ENCODE peak calls at places on chromosomes 6 and 20, in five cellular contexts. One of them, this sample, is unnamed. For H3K4me1, the result is how much of the 10 kb centered on the place peaks cover.

GRCh38 chr6:40586800-40587201 is 363 bp downstream of the LRFN2 start:
- DNase-seq in aorta: no peak
- DNase-seq in stomach: peak
- DNase-seq in adrenal gland: peak
- DNase-seq in endothelial cell of umbilical vein: no peak
- DNase-seq in this sample: no peak

GRCh38 chr20:23047738-23048214 is 1.7 kb downstream of the THBD start:
- DNase-seq in aorta: peak
- DNase-seq in stomach: peak
- DNase-seq in adrenal gland: peak
- DNase-seq in endothelial cell of umbilical vein: peak
- DNase-seq in this sample: no peak

GRCh38 chr6:20235041-20235440 is 22.8 kb upstream of the MBOAT1 start:
- DNase-seq in aorta: no peak
- DNase-seq in stomach: no peak
- DNase-seq in adrenal gland: no peak
- DNase-seq in endothelial cell of umbilical vein: no peak
- DNase-seq in this sample: no peak

GRCh38 chr6:153994811-153995210 is 44.2 kb upstream of the OPRM1 start:
- DNase-seq in aorta: no peak
- DNase-seq in stomach: no peak
- DNase-seq in adrenal gland: no peak
- DNase-seq in endothelial cell of umbilical vein: no peak
- DNase-seq in this sample: no peak

GRCh38 chr20:52945862-52946522 is 26.2 kb upstream of the TSHZ2 start:
- DNase-seq in aorta: no peak
- DNase-seq in stomach: no peak
- DNase-seq in adrenal gland: no peak
- DNase-seq in endothelial cell of umbilical vein: no peak
- DNase-seq in this sample: no peak

GRCh38 chr6:40755046-40755681 is 168.0 kb upstream of the LRFN2 start:
- DNase-seq in aorta: no peak
- DNase-seq in stomach: no peak
- DNase-seq in adrenal gland: no peak
- DNase-seq in endothelial cell of umbilical vein: no peak
- DNase-seq in this sample: no peak

GRCh38 chr6:21653902-21654301 is 60.4 kb downstream of the SOX4 start:
- DNase-seq in aorta: no peak
- DNase-seq in stomach: no peak
- DNase-seq in adrenal gland: no peak
- DNase-seq in endothelial cell of umbilical vein: no peak
- DNase-seq in this sample: peak

GRCh38 chr6:15352884-15353283 is 107.0 kb downstream of the JARID2 start:
- DNase-seq in aorta: no peak
- DNase-seq in stomach: no peak
- DNase-seq in adrenal gland: no peak
- DNase-seq in endothelial cell of umbilical vein: no peak
- DNase-seq in this sample: no peak

GRCh38 chr6:165913676-165914570 is 250.9 kb upstream of the PDE10A start:
- DNase-seq in aorta: no peak
- DNase-seq in stomach: no peak
- DNase-seq in adrenal gland: no peak
- DNase-seq in endothelial cell of umbilical vein: no peak
- DNase-seq in this sample: no peak

GRCh38 chr20:63618291-63618980 is 8.5 kb downstream of the GMEB2 start:
- DNase-seq in aorta: no peak
- DNase-seq in stomach: no peak
- DNase-seq in adrenal gland: no peak
- DNase-seq in endothelial cell of umbilical vein: no peak
- DNase-seq in this sample: no peak

DNA sequence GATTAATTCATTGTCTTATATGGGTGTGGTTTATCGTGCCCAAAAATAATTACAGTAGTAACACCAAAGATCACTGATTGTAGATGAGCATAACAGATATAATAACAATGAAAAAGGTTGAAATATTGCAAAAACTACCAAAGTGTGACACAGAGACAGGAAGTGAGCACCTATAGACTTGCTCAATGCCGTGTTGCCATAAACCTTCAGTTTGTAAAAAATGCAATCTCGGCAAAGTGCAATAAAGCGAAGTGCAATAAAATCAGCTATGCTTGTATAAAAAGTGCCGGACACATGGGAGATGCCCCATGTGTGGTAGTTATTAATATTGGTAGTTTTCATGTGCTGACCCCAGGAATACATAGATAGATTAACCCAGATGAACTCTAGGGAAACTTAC is 192.6 kb downstream of the NRN1 start:
- DNase-seq in aorta: no peak
- DNase-seq in stomach: no peak
- DNase-seq in adrenal gland: no peak
- DNase-seq in endothelial cell of umbilical vein: no peak
- DNase-seq in this sample: no peak
- H3K4me3 ChIP-seq in aorta: no peak
- H3K4me3 ChIP-seq in stomach: no peak
- H3K4me3 ChIP-seq in adrenal gland: no peak
- H3K4me3 ChIP-seq in endothelial cell of umbilical vein: no peak
- H3K4me3 ChIP-seq in this sample: no peak

GRCh38 chr6:37922563-37922962 is 103.0 kb downstream of the ZFAND3 start:
- DNase-seq in aorta: no peak
- DNase-seq in stomach: no peak
- DNase-seq in adrenal gland: no peak
- DNase-seq in endothelial cell of umbilical vein: no peak
- DNase-seq in this sample: no peak

GRCh38 chr6:37920667-37921066 is 101.1 kb downstream of the ZFAND3 start:
- DNase-seq in aorta: no peak
- DNase-seq in stomach: no peak
- DNase-seq in adrenal gland: no peak
- DNase-seq in endothelial cell of umbilical vein: no peak
- DNase-seq in this sample: no peak

GRCh38 chr6:37916675-37917074 is 97.1 kb downstream of the ZFAND3 start:
- DNase-seq in aorta: no peak
- DNase-seq in stomach: no peak
- DNase-seq in adrenal gland: no peak
- DNase-seq in endothelial cell of umbilical vein: no peak
- DNase-seq in this sample: no peak

GRCh38 chr6:37917568-37917967 is 98.0 kb downstream of the ZFAND3 start:
- DNase-seq in aorta: no peak
- DNase-seq in stomach: no peak
- DNase-seq in adrenal gland: no peak
- DNase-seq in endothelial cell of umbilical vein: no peak
- DNase-seq in this sample: no peak

DNA sequence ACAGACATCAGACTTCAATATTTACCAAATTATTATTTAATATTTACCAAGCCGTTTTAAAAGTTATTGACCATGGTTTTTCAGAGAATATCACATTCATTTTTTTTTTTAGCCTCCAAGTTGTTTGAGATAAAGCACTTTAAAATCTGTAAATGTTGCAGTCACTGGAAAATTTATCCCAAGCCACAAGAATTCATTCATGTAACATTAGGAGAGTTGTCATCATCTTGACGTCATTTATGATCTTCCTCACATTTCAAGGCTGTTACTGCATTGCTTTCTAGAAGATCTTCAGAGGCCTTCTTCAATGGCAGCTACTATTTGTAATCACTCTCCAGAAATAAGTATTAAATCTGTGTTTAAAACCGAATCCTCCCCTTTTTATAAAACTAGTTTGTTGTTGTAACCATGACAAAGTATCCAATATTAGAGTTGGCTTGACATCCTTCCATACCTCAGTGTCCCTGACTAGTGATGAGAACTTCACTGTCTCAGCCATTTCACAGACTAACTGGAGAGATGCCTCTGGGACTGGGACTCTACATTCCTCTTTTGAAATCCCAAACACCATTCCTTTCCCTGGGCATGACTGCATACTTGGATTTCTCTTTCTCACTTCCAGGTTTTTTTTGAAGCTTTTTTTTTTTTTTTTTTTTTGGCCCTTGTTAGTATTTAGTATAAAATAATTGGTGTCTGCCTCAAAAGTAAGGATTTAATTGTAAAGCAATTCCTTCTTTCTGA is 100.1 kb downstream of the ZFAND3 start:
- DNase-seq in aorta: no peak
- DNase-seq in stomach: no peak
- DNase-seq in adrenal gland: no peak
- DNase-seq in endothelial cell of umbilical vein: no peak
- DNase-seq in this sample: no peak
- H3K4me1 ChIP-seq in aorta: under half
- H3K4me1 ChIP-seq in stomach: under half
- H3K4me1 ChIP-seq in adrenal gland: under half
- H3K4me1 ChIP-seq in endothelial cell of umbilical vein: under half
- H3K4me1 ChIP-seq in this sample: under half

DNA sequence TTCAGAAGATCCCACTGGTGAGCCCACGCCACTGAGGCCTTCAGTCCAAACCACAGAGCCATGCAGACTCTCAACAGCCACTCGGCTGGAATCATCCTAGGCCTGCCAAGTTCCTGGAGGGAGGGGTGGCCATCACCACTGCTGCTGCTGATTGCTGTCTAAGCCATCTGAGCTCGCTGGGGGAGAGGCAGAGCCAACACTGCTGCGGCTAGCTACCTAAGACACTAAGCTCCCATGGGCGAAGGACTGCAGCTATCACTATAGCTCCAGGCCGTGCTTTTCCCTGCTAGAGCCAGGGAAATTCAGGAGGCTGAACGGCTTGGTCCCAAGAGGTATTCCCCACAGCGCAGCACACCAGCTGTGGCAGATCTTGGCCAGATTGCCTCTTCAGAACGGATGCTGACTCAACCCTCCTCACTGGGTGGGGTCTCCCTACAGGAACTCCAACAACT is 73.6 kb downstream of the TBC1D32 start:
- DNase-seq in aorta: no peak
- DNase-seq in stomach: no peak
- DNase-seq in adrenal gland: no peak
- DNase-seq in endothelial cell of umbilical vein: peak
- DNase-seq in this sample: no peak
- H3K27ac ChIP-seq in aorta: no peak
- H3K27ac ChIP-seq in stomach: no peak
- H3K27ac ChIP-seq in adrenal gland: no peak
- H3K27ac ChIP-seq in endothelial cell of umbilical vein: no peak
- H3K27ac ChIP-seq in this sample: no peak

GRCh38 chr6:89034586-89035251 is 45.8 kb upstream of the PNRC1 start:
- DNase-seq in aorta: no peak
- DNase-seq in stomach: no peak
- DNase-seq in adrenal gland: peak
- DNase-seq in endothelial cell of umbilical vein: no peak
- DNase-seq in this sample: no peak

GRCh38 chr6:89032599-89032998 is 48.0 kb upstream of the PNRC1 start:
- DNase-seq in aorta: no peak
- DNase-seq in stomach: no peak
- DNase-seq in adrenal gland: no peak
- DNase-seq in endothelial cell of umbilical vein: no peak
- DNase-seq in this sample: no peak

GRCh38 chr6:89037156-89037900 is 43.2 kb upstream of the PNRC1 start:
- DNase-seq in aorta: no peak
- DNase-seq in stomach: no peak
- DNase-seq in adrenal gland: no peak
- DNase-seq in endothelial cell of umbilical vein: no peak
- DNase-seq in this sample: no peak

GRCh38 chr6:89035252-89036106 is 45.1 kb upstream of the PNRC1 start:
- DNase-seq in aorta: peak
- DNase-seq in stomach: peak
- DNase-seq in adrenal gland: peak
- DNase-seq in endothelial cell of umbilical vein: peak
- DNase-seq in this sample: no peak
- H3K4me3 ChIP-seq in aorta: no peak
- H3K4me3 ChIP-seq in stomach: no peak
- H3K4me3 ChIP-seq in adrenal gland: no peak
- H3K4me3 ChIP-seq in endothelial cell of umbilical vein: no peak
- H3K4me3 ChIP-seq in this sample: no peak

DNA sequence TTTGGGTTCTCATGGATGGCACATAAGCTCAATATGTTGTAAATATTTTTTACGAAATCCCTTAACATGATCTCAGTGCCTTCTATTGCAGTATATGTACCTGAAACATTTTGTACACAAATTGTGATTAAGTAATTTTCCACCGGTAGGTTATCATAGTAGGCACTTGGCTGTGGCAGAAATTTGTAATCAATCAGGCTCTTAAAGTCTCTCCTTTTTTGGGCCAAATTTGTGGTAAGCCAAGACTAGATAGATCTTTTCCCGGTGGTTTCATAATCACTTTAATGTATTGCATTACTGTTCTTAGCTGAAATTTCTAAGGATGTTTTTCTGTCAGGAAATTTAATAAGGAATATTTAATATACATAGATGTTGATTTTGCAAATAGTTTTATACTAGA is 3.1 kb downstream of the PCMT1 start:
- DNase-seq in aorta: no peak
- DNase-seq in stomach: no peak
- DNase-seq in adrenal gland: no peak
- DNase-seq in endothelial cell of umbilical vein: no peak
- DNase-seq in this sample: no peak
- H3K4me1 ChIP-seq in aorta: under half
- H3K4me1 ChIP-seq in stomach: under half
- H3K4me1 ChIP-seq in adrenal gland: under half
- H3K4me1 ChIP-seq in endothelial cell of umbilical vein: under half
- H3K4me1 ChIP-seq in this sample: under half

GRCh38 chr20:1471242-1471641 is 4.6 kb upstream of the NSFL1C start:
- DNase-seq in aorta: no peak
- DNase-seq in stomach: no peak
- DNase-seq in adrenal gland: no peak
- DNase-seq in endothelial cell of umbilical vein: no peak
- DNase-seq in this sample: no peak

GRCh38 chr20:1468117-1468624 is 1.5 kb upstream of the NSFL1C start:
- DNase-seq in aorta: no peak
- DNase-seq in stomach: no peak
- DNase-seq in adrenal gland: peak
- DNase-seq in endothelial cell of umbilical vein: no peak
- DNase-seq in this sample: no peak

GRCh38 chr20:1467355-1468116 is 887 bp upstream of the NSFL1C start:
- DNase-seq in aorta: no peak
- DNase-seq in stomach: peak
- DNase-seq in adrenal gland: peak
- DNase-seq in endothelial cell of umbilical vein: no peak
- DNase-seq in this sample: no peak

GRCh38 chr20:1469306-1469905 is 2.8 kb upstream of the NSFL1C start:
- DNase-seq in aorta: no peak
- DNase-seq in stomach: no peak
- DNase-seq in adrenal gland: peak
- DNase-seq in endothelial cell of umbilical vein: no peak
- DNase-seq in this sample: no peak

GRCh38 chr20:1469925-1470571 is 3.4 kb upstream of the NSFL1C start:
- DNase-seq in aorta: peak
- DNase-seq in stomach: peak
- DNase-seq in adrenal gland: peak
- DNase-seq in endothelial cell of umbilical vein: peak
- DNase-seq in this sample: peak
- H3K27ac ChIP-seq in aorta: no peak
- H3K27ac ChIP-seq in stomach: peak
- H3K27ac ChIP-seq in adrenal gland: no peak
- H3K27ac ChIP-seq in endothelial cell of umbilical vein: peak
- H3K27ac ChIP-seq in this sample: no peak

GRCh38 chr6:146814148-146814750 is 215.5 kb downstream of the ADGB start:
- DNase-seq in aorta: no peak
- DNase-seq in stomach: no peak
- DNase-seq in adrenal gland: no peak
- DNase-seq in endothelial cell of umbilical vein: no peak
- DNase-seq in this sample: no peak
- H3K4me3 ChIP-seq in aorta: no peak
- H3K4me3 ChIP-seq in stomach: no peak
- H3K4me3 ChIP-seq in adrenal gland: no peak
- H3K4me3 ChIP-seq in endothelial cell of umbilical vein: no peak
- H3K4me3 ChIP-seq in this sample: no peak